ENCODE peak calls at places on chromosomes 1 and 21, in six cellular contexts. One of them, this sample, is unnamed.

GRCh38 chr1:119674835-119675289 is 26.8 kb upstream of the ZNF697 start:
- DNase-seq in H54: no peak
- DNase-seq in upper lobe of left lung: no peak
- DNase-seq in tibial nerve: peak
- DNase-seq in activated gamma-delta T cell treated with anti-CD3 and anti-CD28 coated beads, Interleukin-2, amount 50 U/mL, for 16 hours: no peak
- DNase-seq in activated CD4-positive, alpha-beta memory T cell treated with anti-CD3 and anti-CD28 coated beads, Interleukin-2, amount 10 ng/mL, durations not matched to agents 7 days and 5 days: no peak
- DNase-seq in this sample: no peak

GRCh38 chr1:5683446-5683845 is 308.8 kb downstream of the NPHP4 start:
- DNase-seq in H54: no peak
- DNase-seq in upper lobe of left lung: no peak
- DNase-seq in tibial nerve: no peak
- DNase-seq in activated gamma-delta T cell treated with anti-CD3 and anti-CD28 coated beads, Interleukin-2, amount 50 U/mL, for 16 hours: no peak
- DNase-seq in activated CD4-positive, alpha-beta memory T cell treated with anti-CD3 and anti-CD28 coated beads, Interleukin-2, amount 10 ng/mL, durations not matched to agents 7 days and 5 days: no peak
- DNase-seq in this sample: no peak

GRCh38 chr21:26041441-26042180 is 129.0 kb downstream of the APP start:
- DNase-seq in H54: no peak
- DNase-seq in upper lobe of left lung: no peak
- DNase-seq in tibial nerve: no peak
- DNase-seq in activated gamma-delta T cell treated with anti-CD3 and anti-CD28 coated beads, Interleukin-2, amount 50 U/mL, for 16 hours: no peak
- DNase-seq in activated CD4-positive, alpha-beta memory T cell treated with anti-CD3 and anti-CD28 coated beads, Interleukin-2, amount 10 ng/mL, durations not matched to agents 7 days and 5 days: no peak
- DNase-seq in this sample: no peak

GRCh38 chr1:206637605-206638004 is 2.3 kb downstream of the DYRK3 start:
- DNase-seq in H54: no peak
- DNase-seq in upper lobe of left lung: no peak
- DNase-seq in tibial nerve: no peak
- DNase-seq in activated gamma-delta T cell treated with anti-CD3 and anti-CD28 coated beads, Interleukin-2, amount 50 U/mL, for 16 hours: no peak
- DNase-seq in activated CD4-positive, alpha-beta memory T cell treated with anti-CD3 and anti-CD28 coated beads, Interleukin-2, amount 10 ng/mL, durations not matched to agents 7 days and 5 days: no peak
- DNase-seq in this sample: no peak

GRCh38 chr1:117842408-117843170 is 86.8 kb downstream of the GDAP2 start:
- DNase-seq in H54: no peak
- DNase-seq in upper lobe of left lung: no peak
- DNase-seq in tibial nerve: no peak
- DNase-seq in activated gamma-delta T cell treated with anti-CD3 and anti-CD28 coated beads, Interleukin-2, amount 50 U/mL, for 16 hours: no peak
- DNase-seq in activated CD4-positive, alpha-beta memory T cell treated with anti-CD3 and anti-CD28 coated beads, Interleukin-2, amount 10 ng/mL, durations not matched to agents 7 days and 5 days: no peak
- DNase-seq in this sample: no peak

GRCh38 chr1:15229569-15230170 is 17.4 kb upstream of the FHAD1 start:
- DNase-seq in H54: no peak
- DNase-seq in upper lobe of left lung: no peak
- DNase-seq in tibial nerve: no peak
- DNase-seq in activated gamma-delta T cell treated with anti-CD3 and anti-CD28 coated beads, Interleukin-2, amount 50 U/mL, for 16 hours: no peak
- DNase-seq in activated CD4-positive, alpha-beta memory T cell treated with anti-CD3 and anti-CD28 coated beads, Interleukin-2, amount 10 ng/mL, durations not matched to agents 7 days and 5 days: no peak
- DNase-seq in this sample: no peak

GRCh38 chr1:47194314-47194713 is 4.5 kb upstream of the PDZK1IP1 start:
- DNase-seq in H54: no peak
- DNase-seq in upper lobe of left lung: no peak
- DNase-seq in tibial nerve: no peak
- DNase-seq in activated gamma-delta T cell treated with anti-CD3 and anti-CD28 coated beads, Interleukin-2, amount 50 U/mL, for 16 hours: no peak
- DNase-seq in activated CD4-positive, alpha-beta memory T cell treated with anti-CD3 and anti-CD28 coated beads, Interleukin-2, amount 10 ng/mL, durations not matched to agents 7 days and 5 days: no peak
- DNase-seq in this sample: peak

GRCh38 chr1:17233675-17234074 is 15.2 kb upstream of the PADI3 start:
- DNase-seq in H54: peak
- DNase-seq in upper lobe of left lung: no peak
- DNase-seq in tibial nerve: peak
- DNase-seq in activated gamma-delta T cell treated with anti-CD3 and anti-CD28 coated beads, Interleukin-2, amount 50 U/mL, for 16 hours: no peak
- DNase-seq in activated CD4-positive, alpha-beta memory T cell treated with anti-CD3 and anti-CD28 coated beads, Interleukin-2, amount 10 ng/mL, durations not matched to agents 7 days and 5 days: no peak
- DNase-seq in this sample: peak

GRCh38 chr1:205546541-205546940 is 42.1 kb downstream of the CDK18 start:
- DNase-seq in H54: no peak
- DNase-seq in upper lobe of left lung: no peak
- DNase-seq in tibial nerve: no peak
- DNase-seq in activated gamma-delta T cell treated with anti-CD3 and anti-CD28 coated beads, Interleukin-2, amount 50 U/mL, for 16 hours: no peak
- DNase-seq in activated CD4-positive, alpha-beta memory T cell treated with anti-CD3 and anti-CD28 coated beads, Interleukin-2, amount 10 ng/mL, durations not matched to agents 7 days and 5 days: no peak
- DNase-seq in this sample: no peak

GRCh38 chr1:7808253-7808844 is 24.3 kb downstream of the PER3 start:
- DNase-seq in H54: no peak
- DNase-seq in upper lobe of left lung: no peak
- DNase-seq in tibial nerve: no peak
- DNase-seq in activated gamma-delta T cell treated with anti-CD3 and anti-CD28 coated beads, Interleukin-2, amount 50 U/mL, for 16 hours: no peak
- DNase-seq in activated CD4-positive, alpha-beta memory T cell treated with anti-CD3 and anti-CD28 coated beads, Interleukin-2, amount 10 ng/mL, durations not matched to agents 7 days and 5 days: no peak
- DNase-seq in this sample: no peak

GRCh38 chr1:68433386-68433785 is 16.4 kb downstream of the RPE65 start:
- DNase-seq in H54: no peak
- DNase-seq in upper lobe of left lung: no peak
- DNase-seq in tibial nerve: no peak
- DNase-seq in activated gamma-delta T cell treated with anti-CD3 and anti-CD28 coated beads, Interleukin-2, amount 50 U/mL, for 16 hours: no peak
- DNase-seq in activated CD4-positive, alpha-beta memory T cell treated with anti-CD3 and anti-CD28 coated beads, Interleukin-2, amount 10 ng/mL, durations not matched to agents 7 days and 5 days: no peak
- DNase-seq in this sample: no peak

GRCh38 chr1:245148069-245148468 is 6.7 kb upstream of the KIF26B start:
- DNase-seq in H54: no peak
- DNase-seq in upper lobe of left lung: no peak
- DNase-seq in tibial nerve: no peak
- DNase-seq in activated gamma-delta T cell treated with anti-CD3 and anti-CD28 coated beads, Interleukin-2, amount 50 U/mL, for 16 hours: no peak
- DNase-seq in activated CD4-positive, alpha-beta memory T cell treated with anti-CD3 and anti-CD28 coated beads, Interleukin-2, amount 10 ng/mL, durations not matched to agents 7 days and 5 days: no peak
- DNase-seq in this sample: no peak

GRCh38 chr1:47886141-47886540 is 111.0 kb downstream of the TRABD2B start:
- DNase-seq in H54: no peak
- DNase-seq in upper lobe of left lung: peak
- DNase-seq in tibial nerve: no peak
- DNase-seq in activated gamma-delta T cell treated with anti-CD3 and anti-CD28 coated beads, Interleukin-2, amount 50 U/mL, for 16 hours: no peak
- DNase-seq in activated CD4-positive, alpha-beta memory T cell treated with anti-CD3 and anti-CD28 coated beads, Interleukin-2, amount 10 ng/mL, durations not matched to agents 7 days and 5 days: no peak
- DNase-seq in this sample: no peak

GRCh38 chr1:202023033-202023433 is 12.6 kb downstream of the ELF3 start:
- DNase-seq in H54: no peak
- DNase-seq in upper lobe of left lung: no peak
- DNase-seq in tibial nerve: no peak
- DNase-seq in activated gamma-delta T cell treated with anti-CD3 and anti-CD28 coated beads, Interleukin-2, amount 50 U/mL, for 16 hours: no peak
- DNase-seq in activated CD4-positive, alpha-beta memory T cell treated with anti-CD3 and anti-CD28 coated beads, Interleukin-2, amount 10 ng/mL, durations not matched to agents 7 days and 5 days: no peak
- DNase-seq in this sample: peak

GRCh38 chr1:177209357-177209756 is 38.6 kb downstream of the BRINP2 start:
- DNase-seq in H54: peak
- DNase-seq in upper lobe of left lung: no peak
- DNase-seq in tibial nerve: peak
- DNase-seq in activated gamma-delta T cell treated with anti-CD3 and anti-CD28 coated beads, Interleukin-2, amount 50 U/mL, for 16 hours: no peak
- DNase-seq in activated CD4-positive, alpha-beta memory T cell treated with anti-CD3 and anti-CD28 coated beads, Interleukin-2, amount 10 ng/mL, durations not matched to agents 7 days and 5 days: no peak
- DNase-seq in this sample: peak

GRCh38 chr1:27602510-27603319 is 1.2 kb downstream of the AHDC1 start:
- DNase-seq in H54: no peak
- DNase-seq in upper lobe of left lung: peak
- DNase-seq in tibial nerve: no peak
- DNase-seq in activated gamma-delta T cell treated with anti-CD3 and anti-CD28 coated beads, Interleukin-2, amount 50 U/mL, for 16 hours: no peak
- DNase-seq in activated CD4-positive, alpha-beta memory T cell treated with anti-CD3 and anti-CD28 coated beads, Interleukin-2, amount 10 ng/mL, durations not matched to agents 7 days and 5 days: peak
- DNase-seq in this sample: no peak

GRCh38 chr1:247905899-247906503 is 10.6 kb downstream of the OR2W3 start:
- DNase-seq in H54: no peak
- DNase-seq in upper lobe of left lung: no peak
- DNase-seq in tibial nerve: no peak
- DNase-seq in activated gamma-delta T cell treated with anti-CD3 and anti-CD28 coated beads, Interleukin-2, amount 50 U/mL, for 16 hours: no peak
- DNase-seq in activated CD4-positive, alpha-beta memory T cell treated with anti-CD3 and anti-CD28 coated beads, Interleukin-2, amount 10 ng/mL, durations not matched to agents 7 days and 5 days: no peak
- DNase-seq in this sample: no peak

GRCh38 chr1:64245495-64245894 is 42.1 kb downstream of the UBE2U start:
- DNase-seq in H54: no peak
- DNase-seq in upper lobe of left lung: no peak
- DNase-seq in tibial nerve: no peak
- DNase-seq in activated gamma-delta T cell treated with anti-CD3 and anti-CD28 coated beads, Interleukin-2, amount 50 U/mL, for 16 hours: no peak
- DNase-seq in activated CD4-positive, alpha-beta memory T cell treated with anti-CD3 and anti-CD28 coated beads, Interleukin-2, amount 10 ng/mL, durations not matched to agents 7 days and 5 days: no peak
- DNase-seq in this sample: no peak

GRCh38 chr1:207031016-207031415 is 1.5 kb downstream of the C1orf116 start:
- DNase-seq in H54: no peak
- DNase-seq in upper lobe of left lung: no peak
- DNase-seq in tibial nerve: no peak
- DNase-seq in activated gamma-delta T cell treated with anti-CD3 and anti-CD28 coated beads, Interleukin-2, amount 50 U/mL, for 16 hours: no peak
- DNase-seq in activated CD4-positive, alpha-beta memory T cell treated with anti-CD3 and anti-CD28 coated beads, Interleukin-2, amount 10 ng/mL, durations not matched to agents 7 days and 5 days: no peak
- DNase-seq in this sample: no peak

GRCh38 chr1:19815801-19816736 is 986 bp upstream of the RNF186 start:
- DNase-seq in H54: no peak
- DNase-seq in upper lobe of left lung: peak
- DNase-seq in tibial nerve: no peak
- DNase-seq in activated gamma-delta T cell treated with anti-CD3 and anti-CD28 coated beads, Interleukin-2, amount 50 U/mL, for 16 hours: no peak
- DNase-seq in activated CD4-positive, alpha-beta memory T cell treated with anti-CD3 and anti-CD28 coated beads, Interleukin-2, amount 10 ng/mL, durations not matched to agents 7 days and 5 days: no peak
- DNase-seq in this sample: peak

GRCh38 chr1:201127755-201128455 is 921 bp upstream of the ASCL5 start:
- DNase-seq in H54: no peak
- DNase-seq in upper lobe of left lung: peak
- DNase-seq in tibial nerve: no peak
- DNase-seq in activated gamma-delta T cell treated with anti-CD3 and anti-CD28 coated beads, Interleukin-2, amount 50 U/mL, for 16 hours: no peak
- DNase-seq in activated CD4-positive, alpha-beta memory T cell treated with anti-CD3 and anti-CD28 coated beads, Interleukin-2, amount 10 ng/mL, durations not matched to agents 7 days and 5 days: no peak
- DNase-seq in this sample: no peak

GRCh38 chr1:33876970-33877680 is 13.2 kb downstream of the HMGB4 start:
- DNase-seq in H54: peak
- DNase-seq in upper lobe of left lung: no peak
- DNase-seq in tibial nerve: no peak
- DNase-seq in activated gamma-delta T cell treated with anti-CD3 and anti-CD28 coated beads, Interleukin-2, amount 50 U/mL, for 16 hours: no peak
- DNase-seq in activated CD4-positive, alpha-beta memory T cell treated with anti-CD3 and anti-CD28 coated beads, Interleukin-2, amount 10 ng/mL, durations not matched to agents 7 days and 5 days: no peak
- DNase-seq in this sample: no peak

GRCh38 chr1:6198646-6199297 is 623 bp downstream of the RPL22 start:
- DNase-seq in H54: no peak
- DNase-seq in upper lobe of left lung: no peak
- DNase-seq in tibial nerve: no peak
- DNase-seq in activated gamma-delta T cell treated with anti-CD3 and anti-CD28 coated beads, Interleukin-2, amount 50 U/mL, for 16 hours: no peak
- DNase-seq in activated CD4-positive, alpha-beta memory T cell treated with anti-CD3 and anti-CD28 coated beads, Interleukin-2, amount 10 ng/mL, durations not matched to agents 7 days and 5 days: peak
- DNase-seq in this sample: no peak

GRCh38 chr1:9884805-9885204 is 25.3 kb downstream of the CTNNBIP1 start:
- DNase-seq in H54: no peak
- DNase-seq in upper lobe of left lung: peak
- DNase-seq in tibial nerve: no peak
- DNase-seq in activated gamma-delta T cell treated with anti-CD3 and anti-CD28 coated beads, Interleukin-2, amount 50 U/mL, for 16 hours: no peak
- DNase-seq in activated CD4-positive, alpha-beta memory T cell treated with anti-CD3 and anti-CD28 coated beads, Interleukin-2, amount 10 ng/mL, durations not matched to agents 7 days and 5 days: no peak
- DNase-seq in this sample: no peak

GRCh38 chr1:240178366-240178765 is 86.7 kb downstream of the FMN2 start:
- DNase-seq in H54: no peak
- DNase-seq in upper lobe of left lung: no peak
- DNase-seq in tibial nerve: no peak
- DNase-seq in activated gamma-delta T cell treated with anti-CD3 and anti-CD28 coated beads, Interleukin-2, amount 50 U/mL, for 16 hours: no peak
- DNase-seq in activated CD4-positive, alpha-beta memory T cell treated with anti-CD3 and anti-CD28 coated beads, Interleukin-2, amount 10 ng/mL, durations not matched to agents 7 days and 5 days: no peak
- DNase-seq in this sample: no peak

GRCh38 chr1:95650631-95651030 is 416.6 kb downstream of the RWDD3 start:
- DNase-seq in H54: no peak
- DNase-seq in upper lobe of left lung: no peak
- DNase-seq in tibial nerve: no peak
- DNase-seq in activated gamma-delta T cell treated with anti-CD3 and anti-CD28 coated beads, Interleukin-2, amount 50 U/mL, for 16 hours: no peak
- DNase-seq in activated CD4-positive, alpha-beta memory T cell treated with anti-CD3 and anti-CD28 coated beads, Interleukin-2, amount 10 ng/mL, durations not matched to agents 7 days and 5 days: no peak
- DNase-seq in this sample: no peak

GRCh38 chr21:33892853-33893252 is 22.8 kb downstream of the ATP5PO start:
- DNase-seq in H54: no peak
- DNase-seq in upper lobe of left lung: no peak
- DNase-seq in tibial nerve: no peak
- DNase-seq in activated gamma-delta T cell treated with anti-CD3 and anti-CD28 coated beads, Interleukin-2, amount 50 U/mL, for 16 hours: no peak
- DNase-seq in activated CD4-positive, alpha-beta memory T cell treated with anti-CD3 and anti-CD28 coated beads, Interleukin-2, amount 10 ng/mL, durations not matched to agents 7 days and 5 days: no peak
- DNase-seq in this sample: peak

GRCh38 chr1:67441183-67441582 is 11.0 kb upstream of the SERBP1 start:
- DNase-seq in H54: no peak
- DNase-seq in upper lobe of left lung: no peak
- DNase-seq in tibial nerve: peak
- DNase-seq in activated gamma-delta T cell treated with anti-CD3 and anti-CD28 coated beads, Interleukin-2, amount 50 U/mL, for 16 hours: no peak
- DNase-seq in activated CD4-positive, alpha-beta memory T cell treated with anti-CD3 and anti-CD28 coated beads, Interleukin-2, amount 10 ng/mL, durations not matched to agents 7 days and 5 days: no peak
- DNase-seq in this sample: no peak

This sample was measured in lower leg skin.